ENCODE peak calls at places on chromosomes 5 and 9, in nine cellular contexts. One of them, this sample, is unnamed.

GRCh38 chr5:151684690-151685361 is 1.9 kb downstream of the SPARC start:
- DNase-seq in non-pigmented ciliary epithelial cell: peak; percentile 89
- DNase-seq in aorta: peak; percentile 77
- DNase-seq in A549: peak; percentile 74
- DNase-seq in astrocyte: peak; percentile 95
- DNase-seq in mucosa of gallbladder: peak; percentile 58
- DNase-seq in T-helper 1 cell: no peak
- DNase-seq in stimulated activated CD4-positive, alpha-beta T cell treated with anti-CD3 and anti-CD28 coated beads, Interleukin-1b, Interleukin-23, amount 100 ng/mL, for 4 hours: no peak
- DNase-seq in HTR-8/SVneo: peak; percentile 73
- DNase-seq in this sample: no peak

GRCh38 chr5:137118629-137119028 is 380.5 kb downstream of the SPOCK1 start:
- DNase-seq in aorta: no peak
- DNase-seq in astrocyte: no peak
- DNase-seq in A549: no peak
- DNase-seq in non-pigmented ciliary epithelial cell: no peak
- DNase-seq in mucosa of gallbladder: no peak
- DNase-seq in stimulated activated CD4-positive, alpha-beta T cell treated with anti-CD3 and anti-CD28 coated beads, Interleukin-1b, Interleukin-23, amount 100 ng/mL, for 4 hours: no peak
- DNase-seq in T-helper 1 cell: no peak
- DNase-seq in HTR-8/SVneo: no peak
- DNase-seq in this sample: no peak

GRCh38 chr9:75455444-75455921 is 367.2 kb downstream of the OSTF1 start:
- DNase-seq in stimulated activated CD4-positive, alpha-beta T cell treated with anti-CD3 and anti-CD28 coated beads, Interleukin-1b, Interleukin-23, amount 100 ng/mL, for 4 hours: no peak
- DNase-seq in aorta: no peak
- DNase-seq in non-pigmented ciliary epithelial cell: peak; percentile 11
- DNase-seq in astrocyte: peak; percentile 5
- DNase-seq in A549: no peak
- DNase-seq in HTR-8/SVneo: no peak
- DNase-seq in mucosa of gallbladder: peak; percentile 13
- DNase-seq in T-helper 1 cell: no peak
- DNase-seq in this sample: no peak

GRCh38 chr9:114082017-114082735 is 4.1 kb upstream of the AMBP start:
- DNase-seq in T-helper 1 cell: peak; percentile 52
- DNase-seq in HTR-8/SVneo: peak; percentile 81
- DNase-seq in astrocyte: peak; percentile 60
- DNase-seq in aorta: peak; percentile 91
- DNase-seq in A549: peak; percentile 92
- DNase-seq in non-pigmented ciliary epithelial cell: peak; percentile 55
- DNase-seq in mucosa of gallbladder: peak; percentile 95
- DNase-seq in stimulated activated CD4-positive, alpha-beta T cell treated with anti-CD3 and anti-CD28 coated beads, Interleukin-1b, Interleukin-23, amount 100 ng/mL, for 4 hours: peak; percentile 68
- DNase-seq in this sample: peak; percentile 79

GRCh38 chr5:147407094-147407681 is 102.7 kb downstream of the DPYSL3 start:
- DNase-seq in non-pigmented ciliary epithelial cell: peak; percentile 51
- DNase-seq in stimulated activated CD4-positive, alpha-beta T cell treated with anti-CD3 and anti-CD28 coated beads, Interleukin-1b, Interleukin-23, amount 100 ng/mL, for 4 hours: no peak
- DNase-seq in aorta: no peak
- DNase-seq in T-helper 1 cell: no peak
- DNase-seq in mucosa of gallbladder: no peak
- DNase-seq in astrocyte: peak; percentile 91
- DNase-seq in A549: no peak
- DNase-seq in HTR-8/SVneo: no peak
- DNase-seq in this sample: no peak

GRCh38 chr9:104961238-104961637 is 33.3 kb upstream of the ABCA1 start:
- DNase-seq in HTR-8/SVneo: peak; percentile 62
- DNase-seq in A549: peak; percentile 52
- DNase-seq in astrocyte: peak; percentile 35
- DNase-seq in mucosa of gallbladder: no peak
- DNase-seq in aorta: no peak
- DNase-seq in non-pigmented ciliary epithelial cell: no peak
- DNase-seq in stimulated activated CD4-positive, alpha-beta T cell treated with anti-CD3 and anti-CD28 coated beads, Interleukin-1b, Interleukin-23, amount 100 ng/mL, for 4 hours: peak; percentile 15
- DNase-seq in T-helper 1 cell: peak; percentile 20
- DNase-seq in this sample: peak; percentile 22

GRCh38 chr9:113299800-113300292 is 3.3 kb downstream of the RNF183 start:
- DNase-seq in stimulated activated CD4-positive, alpha-beta T cell treated with anti-CD3 and anti-CD28 coated beads, Interleukin-1b, Interleukin-23, amount 100 ng/mL, for 4 hours: no peak
- DNase-seq in aorta: no peak
- DNase-seq in A549: peak; percentile 17
- DNase-seq in astrocyte: no peak
- DNase-seq in non-pigmented ciliary epithelial cell: no peak
- DNase-seq in HTR-8/SVneo: no peak
- DNase-seq in mucosa of gallbladder: peak; percentile 67
- DNase-seq in T-helper 1 cell: no peak
- DNase-seq in this sample: no peak

GRCh38 chr5:158785397-158785796 is 314.3 kb downstream of the EBF1 start:
- DNase-seq in non-pigmented ciliary epithelial cell: no peak
- DNase-seq in astrocyte: no peak
- DNase-seq in aorta: no peak
- DNase-seq in stimulated activated CD4-positive, alpha-beta T cell treated with anti-CD3 and anti-CD28 coated beads, Interleukin-1b, Interleukin-23, amount 100 ng/mL, for 4 hours: no peak
- DNase-seq in A549: no peak
- DNase-seq in HTR-8/SVneo: no peak
- DNase-seq in mucosa of gallbladder: no peak
- DNase-seq in T-helper 1 cell: no peak
- DNase-seq in this sample: no peak

GRCh38 chr5:126811515-126812198 is 34.7 kb downstream of the LMNB1 start:
- DNase-seq in stimulated activated CD4-positive, alpha-beta T cell treated with anti-CD3 and anti-CD28 coated beads, Interleukin-1b, Interleukin-23, amount 100 ng/mL, for 4 hours: no peak
- DNase-seq in A549: no peak
- DNase-seq in mucosa of gallbladder: no peak
- DNase-seq in aorta: no peak
- DNase-seq in astrocyte: peak; percentile 86
- DNase-seq in T-helper 1 cell: peak; percentile 9
- DNase-seq in non-pigmented ciliary epithelial cell: peak; percentile 75
- DNase-seq in HTR-8/SVneo: no peak
- DNase-seq in this sample: peak; percentile 25

GRCh38 chr9:87596862-87597261 is 99.2 kb downstream of the DAPK1 start:
- DNase-seq in stimulated activated CD4-positive, alpha-beta T cell treated with anti-CD3 and anti-CD28 coated beads, Interleukin-1b, Interleukin-23, amount 100 ng/mL, for 4 hours: no peak
- DNase-seq in mucosa of gallbladder: peak; percentile 63
- DNase-seq in astrocyte: no peak
- DNase-seq in HTR-8/SVneo: no peak
- DNase-seq in T-helper 1 cell: no peak
- DNase-seq in non-pigmented ciliary epithelial cell: no peak
- DNase-seq in A549: no peak
- DNase-seq in aorta: peak; percentile 82
- DNase-seq in this sample: no peak

GRCh38 chr9:95533996-95534680 is 17.4 kb upstream of the PTCH1 start:
- DNase-seq in T-helper 1 cell: no peak
- DNase-seq in non-pigmented ciliary epithelial cell: no peak
- DNase-seq in stimulated activated CD4-positive, alpha-beta T cell treated with anti-CD3 and anti-CD28 coated beads, Interleukin-1b, Interleukin-23, amount 100 ng/mL, for 4 hours: no peak
- DNase-seq in HTR-8/SVneo: no peak
- DNase-seq in astrocyte: no peak
- DNase-seq in aorta: no peak
- DNase-seq in mucosa of gallbladder: no peak
- DNase-seq in A549: no peak
- DNase-seq in this sample: no peak

GRCh38 chr5:34531736-34532135 is 124.4 kb upstream of the RAI14 start:
- DNase-seq in astrocyte: peak; percentile 95
- DNase-seq in mucosa of gallbladder: no peak
- DNase-seq in aorta: no peak
- DNase-seq in A549: no peak
- DNase-seq in non-pigmented ciliary epithelial cell: no peak
- DNase-seq in stimulated activated CD4-positive, alpha-beta T cell treated with anti-CD3 and anti-CD28 coated beads, Interleukin-1b, Interleukin-23, amount 100 ng/mL, for 4 hours: no peak
- DNase-seq in HTR-8/SVneo: no peak
- DNase-seq in T-helper 1 cell: no peak
- DNase-seq in this sample: no peak

GRCh38 chr5:150660108-150660831 is 781 bp upstream of the MYOZ3 start:
- DNase-seq in non-pigmented ciliary epithelial cell: no peak
- DNase-seq in T-helper 1 cell: no peak
- DNase-seq in mucosa of gallbladder: no peak
- DNase-seq in stimulated activated CD4-positive, alpha-beta T cell treated with anti-CD3 and anti-CD28 coated beads, Interleukin-1b, Interleukin-23, amount 100 ng/mL, for 4 hours: no peak
- DNase-seq in astrocyte: no peak
- DNase-seq in HTR-8/SVneo: no peak
- DNase-seq in aorta: peak; percentile 38
- DNase-seq in A549: no peak
- DNase-seq in this sample: no peak

GRCh38 chr9:114446036-114446435 is 58.3 kb upstream of the AKNA start:
- DNase-seq in A549: no peak
- DNase-seq in T-helper 1 cell: no peak
- DNase-seq in non-pigmented ciliary epithelial cell: no peak
- DNase-seq in aorta: no peak
- DNase-seq in mucosa of gallbladder: no peak
- DNase-seq in HTR-8/SVneo: peak; percentile 10
- DNase-seq in astrocyte: peak; percentile 57
- DNase-seq in stimulated activated CD4-positive, alpha-beta T cell treated with anti-CD3 and anti-CD28 coated beads, Interleukin-1b, Interleukin-23, amount 100 ng/mL, for 4 hours: no peak
- DNase-seq in this sample: no peak

GRCh38 chr9:114035221-114035844 is 42.8 kb downstream of the AMBP start:
- DNase-seq in astrocyte: no peak
- DNase-seq in stimulated activated CD4-positive, alpha-beta T cell treated with anti-CD3 and anti-CD28 coated beads, Interleukin-1b, Interleukin-23, amount 100 ng/mL, for 4 hours: no peak
- DNase-seq in HTR-8/SVneo: no peak
- DNase-seq in mucosa of gallbladder: peak; percentile 8
- DNase-seq in non-pigmented ciliary epithelial cell: no peak
- DNase-seq in A549: no peak
- DNase-seq in T-helper 1 cell: no peak
- DNase-seq in aorta: no peak
- DNase-seq in this sample: no peak

This sample was measured in effector memory CD8-positive, alpha-beta T cell.